ENCODE peak calls at places on chromosomes 13 and 19, in ten cellular contexts. X is cardiac muscle cell; P is iPS DF 6.9; M is heart left ventricle; Z is effector memory CD4-positive, alpha-beta T cell; O is colonic mucosa; Y is stomach; B is upper lobe of left lung; R is fibroblast of lung; D is CD8-positive, alpha-beta memory T cell. V is an unnamed sample. For H3K4me1, the result is how much of the 10 kb centered on the place peaks cover.

GRCh38 chr19:19537321-19538048 is 580 bp upstream of the CILP2 start:
- DNase-seq in X (no peak), P (no peak), M (no peak), Z (no peak), O (no peak), Y (no peak), B (no peak), R (peak), D (no peak), V (peak)

GRCh38 chr13:26021956-26022355 is 29.9 kb downstream of the SHISA2 start:
- DNase-seq in X (no peak), P (no peak), M (no peak), Z (no peak), O (no peak), Y (no peak), B (no peak), R (no peak), D (no peak), V (no peak)

GRCh38 chr13:75195479-75196111 is 286.4 kb downstream of the TBC1D4 start:
- DNase-seq in X (no peak), P (no peak), M (no peak), Z (no peak), O (no peak), Y (no peak), B (no peak), R (no peak), D (no peak), V (no peak)

GRCh38 chr13:40329682-40330485 is 336.6 kb downstream of the FOXO1 start:
- DNase-seq in X (no peak), P (no peak), M (no peak), Z (no peak), O (no peak), Y (no peak), B (no peak), R (peak), D (no peak), V (no peak)

GRCh38 chr19:12155324-12155723 is 1.2 kb downstream of the ZNF625 start:
- DNase-seq in X (no peak), P (no peak), M (no peak), Z (no peak), O (no peak), Y (no peak), B (no peak), R (no peak), D (no peak), V (no peak)

GRCh38 chr13:52084971-52085370 is 43.9 kb downstream of the NEK5 start:
- DNase-seq in X (no peak), P (no peak), M (no peak), Z (no peak), O (no peak), Y (no peak), B (no peak), R (no peak), D (no peak), V (no peak)

GRCh38 chr13:55577082-55577846 is 1563.5 kb upstream of the PRR20A start:
- DNase-seq in X (peak), P (no peak), M (no peak), Z (no peak), O (no peak), Y (no peak), B (no peak), R (no peak), D (no peak), V (no peak)

GRCh38 chr19:1157931-1158884 is 15.9 kb downstream of the SBNO2 start:
- DNase-seq in X (no peak), P (no peak), M (no peak), Z (no peak), O (no peak), Y (no peak), B (no peak), R (no peak), D (no peak), V (no peak)

GRCh38 chr19:3508771-3509535 is 2.8 kb downstream of the FZR1 start:
- DNase-seq in X (no peak), P (no peak), M (no peak), Z (no peak), O (no peak), Y (no peak), B (no peak), R (peak), D (no peak), V (no peak)

GRCh38 chr19:28883241-28883693 is 329.7 kb downstream of the UQCRFS1 start:
- DNase-seq in X (peak), P (no peak), M (peak), Z (no peak), O (no peak), Y (no peak), B (no peak), R (peak), D (no peak), V (no peak)

GRCh38 chr13:106997696-106998095 is 429.8 kb upstream of the ARGLU1 start:
- DNase-seq in X (no peak), P (no peak), M (no peak), Z (no peak), O (no peak), Y (no peak), B (no peak), R (no peak), D (no peak), V (no peak)

GRCh38 chr13:91596832-91597231 is 198.4 kb downstream of the GPC5 start:
- DNase-seq in X (no peak), P (no peak), M (no peak), Z (no peak), O (no peak), Y (no peak), B (no peak), R (no peak), D (no peak), V (no peak)

GRCh38 chr19:51398096-51398704 is 7.8 kb upstream of the C19orf84 start:
- DNase-seq in X (peak), P (no peak), M (no peak), Z (no peak), O (no peak), Y (no peak), B (no peak), R (peak), D (peak), V (no peak)

GRCh38 chr13:95480131-95480545 is 72.4 kb upstream of the CLDN10 start:
- DNase-seq in X (no peak), P (no peak), M (no peak), Z (no peak), O (no peak), Y (no peak), B (peak), R (no peak), D (no peak), V (peak)

GRCh38 chr13:45396548-45397095 is 21.6 kb downstream of the SLC25A30 start:
- DNase-seq in X (no peak), P (no peak), M (no peak), Z (no peak), O (no peak), Y (peak), B (no peak), R (no peak), D (peak), V (no peak)

GRCh38 chr13:66210677-66211076 is 1019.5 kb downstream of the PCDH9 start:
- DNase-seq in X (no peak), P (no peak), M (no peak), Z (no peak), O (no peak), Y (no peak), B (no peak), R (peak), D (no peak), V (no peak)

GRCh38 chr19:5035105-5035761 is 66.3 kb downstream of the KDM4B start:
- DNase-seq in X (no peak), P (no peak), M (no peak), Z (no peak), O (no peak), Y (no peak), B (no peak), R (no peak), D (no peak), V (no peak)

DNA sequence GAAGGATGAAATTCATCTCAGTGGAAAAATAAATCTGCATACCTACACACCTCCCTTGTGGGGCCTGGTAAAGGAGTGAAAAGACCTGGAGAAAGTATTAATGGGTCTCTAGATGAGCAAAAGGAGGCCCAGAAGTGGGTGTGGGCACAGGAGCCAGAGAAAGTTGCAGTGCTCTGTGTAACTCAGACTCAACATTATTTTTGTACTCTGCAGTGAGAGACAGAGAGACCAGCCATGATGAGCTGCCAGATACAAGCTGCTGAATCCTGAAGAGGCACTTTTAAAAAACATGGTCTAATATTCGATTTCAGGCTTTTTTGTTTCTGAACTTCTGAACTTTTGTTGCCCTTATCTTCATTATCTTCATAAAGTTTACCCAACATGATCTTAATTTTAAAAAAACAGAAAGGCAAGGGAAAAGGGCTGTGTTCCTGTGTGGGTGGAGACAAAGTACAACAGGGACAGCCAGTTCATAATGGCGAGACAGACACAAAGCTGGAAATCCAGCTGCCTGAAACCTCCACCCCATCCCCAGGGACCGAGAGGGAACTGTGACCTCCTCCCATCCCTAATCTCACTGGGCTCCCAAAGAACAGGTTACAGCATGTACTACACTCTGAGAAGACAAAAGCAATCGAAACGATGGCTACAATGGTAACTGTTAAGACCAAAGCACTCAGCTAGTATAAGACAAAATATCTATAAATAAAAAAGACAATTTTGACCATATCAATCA is 77.2 kb downstream of the KLF12 start:
- DNase-seq in X (no peak), P (no peak), M (peak), Z (no peak), O (no peak), Y (no peak), B (no peak), R (no peak), D (no peak), V (no peak)
- H3K27ac ChIP-seq in X (peak), P (no peak), M (peak), Z (no peak), O (no peak), Y (peak), B (no peak), R (no peak), D (no peak), V (no peak)

GRCh38 chr13:28533049-28533436 is 38.1 kb upstream of the FLT1 start:
- DNase-seq in X (no peak), P (no peak), M (no peak), Z (no peak), O (no peak), Y (no peak), B (no peak), R (no peak), D (no peak), V (no peak)
- H3K4me3 ChIP-seq in X (peak), P (peak), M (peak), Z (no peak), O (no peak), Y (peak), B (peak), R (peak), D (no peak), V (peak)

GRCh38 chr13:31930901-31931522 is 100.6 kb upstream of the FRY start:
- DNase-seq in X (no peak), P (no peak), M (no peak), Z (no peak), O (no peak), Y (no peak), B (no peak), R (peak), D (no peak), V (no peak)
- H3K4me1 ChIP-seq in X (under half), P (under half), M (under half), Z (under half), O (under half), Y (under half), B (under half), R (under half), D (under half), V (under half)

GRCh38 chr13:50676602-50677001 is 166.9 kb downstream of the DLEU7 start:
- DNase-seq in X (no peak), P (no peak), M (no peak), Z (no peak), O (no peak), Y (no peak), B (no peak), R (peak), D (peak), V (no peak)
- H3K27ac ChIP-seq in X (no peak), P (no peak), M (no peak), Z (no peak), O (no peak), Y (no peak), B (no peak), R (no peak), D (no peak), V (peak)

GRCh38 chr19:48715681-48716171 is 3.8 kb downstream of the MAMSTR start:
- DNase-seq in X (no peak), P (no peak), M (peak), Z (no peak), O (peak), Y (no peak), B (no peak), R (no peak), D (no peak), V (peak)
- H3K4me3 ChIP-seq in X (no peak), P (no peak), M (no peak), Z (no peak), O (no peak), Y (no peak), B (no peak), R (peak), D (no peak), V (no peak)

GRCh38 chr19:43779820-43780219 is 953 bp downstream of the KCNN4 start:
- DNase-seq in X (no peak), P (no peak), M (no peak), Z (no peak), O (peak), Y (no peak), B (no peak), R (no peak), D (no peak), V (no peak)
- H3K4me1 ChIP-seq in X (under half), P (under half), M (under half), Z (half or more), O (under half), Y (under half), B (under half), R (under half), D (half or more), V (under half)

DNA sequence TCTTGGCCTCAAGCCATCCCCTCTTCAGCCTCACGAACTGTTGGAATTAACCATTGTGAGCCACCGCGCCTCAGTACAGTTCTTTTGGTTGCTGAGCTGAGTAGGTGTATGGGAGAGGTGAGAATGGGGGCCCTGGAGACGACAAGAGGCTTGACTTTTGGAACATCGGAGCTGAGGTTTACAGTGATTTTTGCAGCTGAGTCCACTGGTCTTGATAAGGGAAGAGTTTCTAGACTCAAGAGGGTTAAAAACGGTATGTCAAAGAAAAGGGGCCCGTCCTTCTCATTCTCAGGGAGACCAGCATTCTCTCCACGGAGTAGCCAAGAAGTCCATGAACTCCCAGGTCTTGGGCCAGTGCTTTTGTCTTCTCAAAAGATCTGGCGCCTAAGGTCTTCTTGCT is 6.5 kb upstream of the QTRT1 start:
- DNase-seq in X (no peak), P (no peak), M (no peak), Z (no peak), O (no peak), Y (no peak), B (no peak), R (no peak), D (no peak), V (no peak)
- H3K27ac ChIP-seq in X (no peak), P (no peak), M (no peak), Z (no peak), O (no peak), Y (no peak), B (no peak), R (no peak), D (no peak), V (no peak)

GRCh38 chr13:60646600-60646999 is 249.6 kb downstream of the TDRD3 start:
- DNase-seq in X (no peak), P (no peak), M (no peak), Z (no peak), O (no peak), Y (no peak), B (no peak), R (no peak), D (no peak), V (no peak)
- H3K4me3 ChIP-seq in X (no peak), P (no peak), M (no peak), Z (no peak), O (no peak), Y (no peak), B (no peak), R (no peak), D (no peak), V (no peak)